ENCODE peak calls at places on chromosomes 12 and 14, in ten cellular contexts. D, I, Q, E, B, O, Y, M, P and C are unnamed samples.

GRCh38 chr12:89389755-89390661 is 37.7 kb upstream of the DUSP6 start:
- DNase-seq in Q (peak), I (no peak), D (no peak), E (no peak), B (no peak), P (no peak), Y (no peak), O (no peak), M (no peak), C (no peak)

GRCh38 chr14:76908834-76909233 is 82.6 kb downstream of the LRRC74A start:
- DNase-seq in B (peak), O (peak), P (no peak), Y (no peak), M (no peak), I (no peak), D (no peak), E (no peak), Q (peak), C (no peak)

GRCh38 chr12:57521475-57522018 is 1.1 kb upstream of the MBD6 start:
- DNase-seq in Y (peak), Q (no peak), E (no peak), D (peak), O (peak), B (peak), I (peak), P (no peak), M (peak), C (peak)

GRCh38 chr12:83408841-83409240 is 722.1 kb downstream of the TMTC2 start:
- DNase-seq in Q (no peak), O (no peak), E (no peak), I (no peak), M (no peak), Y (no peak), D (no peak), B (no peak), P (no peak), C (no peak)

GRCh38 chr12:25689996-25690501 is 137.0 kb upstream of the LMNTD1 start:
- DNase-seq in Y (no peak), O (no peak), P (no peak), E (peak), M (no peak), Q (no peak), B (no peak), I (peak), D (peak), C (no peak)

GRCh38 chr12:89236237-89236636 is 116.1 kb downstream of the DUSP6 start:
- DNase-seq in B (no peak), P (no peak), E (no peak), D (no peak), O (no peak), M (no peak), Q (no peak), I (no peak), Y (no peak), C (no peak)

GRCh38 chr12:82866946-82867345 is 180.2 kb downstream of the TMTC2 start:
- DNase-seq in P (no peak), O (no peak), I (no peak), B (no peak), Y (no peak), Q (no peak), D (no peak), M (no peak), E (no peak), C (no peak)

GRCh38 chr14:81162941-81163340 is 57.8 kb downstream of the GTF2A1 start:
- DNase-seq in D (no peak), Q (no peak), M (no peak), E (no peak), Y (no peak), P (no peak), I (no peak), O (no peak), B (no peak), C (no peak)

GRCh38 chr12:15732341-15733061 is 56.7 kb downstream of the EPS8 start:
- DNase-seq in Q (no peak), E (no peak), B (no peak), I (no peak), M (no peak), P (no peak), O (no peak), Y (no peak), D (no peak), C (no peak)